ENCODE peak calls at places on chromosomes 6 and 20, in four cellular contexts. One of them, this sample, is unnamed.

GRCh38 chr6:21201181-21201580 is 392.4 kb upstream of the SOX4 start:
- DNase-seq in astrocyte: no peak
- DNase-seq in cardiac muscle cell: no peak
- DNase-seq in ovary: no peak
- DNase-seq in this sample: no peak

GRCh38 chr6:154457881-154458284 is 52.6 kb downstream of the CNKSR3 start:
- DNase-seq in astrocyte: no peak
- DNase-seq in ovary: no peak
- DNase-seq in cardiac muscle cell: no peak
- DNase-seq in this sample: no peak

GRCh38 chr6:104505838-104506237 is 353.9 kb downstream of the HACE1 start:
- DNase-seq in astrocyte: no peak
- DNase-seq in cardiac muscle cell: no peak
- DNase-seq in ovary: no peak
- DNase-seq in this sample: no peak

GRCh38 chr6:76490456-76490855 is 418.0 kb upstream of the IMPG1 start:
- DNase-seq in ovary: no peak
- DNase-seq in cardiac muscle cell: peak
- DNase-seq in astrocyte: no peak
- DNase-seq in this sample: no peak

GRCh38 chr6:75852721-75853120 is 103.7 kb downstream of the MYO6 start:
- DNase-seq in cardiac muscle cell: peak
- DNase-seq in astrocyte: peak
- DNase-seq in ovary: no peak
- DNase-seq in this sample: peak

GRCh38 chr6:30061766-30062458 is 847 bp downstream of the POLR1H start:
- DNase-seq in astrocyte: peak
- DNase-seq in cardiac muscle cell: peak
- DNase-seq in ovary: peak
- DNase-seq in this sample: no peak

GRCh38 chr6:17758113-17758512 is 51.4 kb upstream of the NUP153 start:
- DNase-seq in cardiac muscle cell: no peak
- DNase-seq in ovary: no peak
- DNase-seq in astrocyte: no peak
- DNase-seq in this sample: no peak

GRCh38 chr6:36118550-36119107 is 11.7 kb upstream of the MAPK13 start:
- DNase-seq in ovary: no peak
- DNase-seq in cardiac muscle cell: no peak
- DNase-seq in astrocyte: no peak
- DNase-seq in this sample: no peak

GRCh38 chr6:77879527-77879926 is 226.7 kb downstream of the MEI4 start:
- DNase-seq in cardiac muscle cell: no peak
- DNase-seq in astrocyte: no peak
- DNase-seq in ovary: no peak
- DNase-seq in this sample: no peak

GRCh38 chr20:17969276-17969883 is 562 bp downstream of the MGME1 start:
- DNase-seq in ovary: no peak
- DNase-seq in cardiac muscle cell: peak
- DNase-seq in astrocyte: no peak
- DNase-seq in this sample: no peak

GRCh38 chr6:63527658-63528514 is 44.4 kb upstream of the LOC128125822 start:
- DNase-seq in astrocyte: peak
- DNase-seq in cardiac muscle cell: peak
- DNase-seq in ovary: no peak
- DNase-seq in this sample: peak

GRCh38 chr6:33851959-33852358 is 48.2 kb upstream of the MLN start:
- DNase-seq in astrocyte: no peak
- DNase-seq in ovary: no peak
- DNase-seq in cardiac muscle cell: peak
- DNase-seq in this sample: no peak

GRCh38 chr20:63522091-63522868 is 1.7 kb downstream of the PPDPF start:
- DNase-seq in cardiac muscle cell: no peak
- DNase-seq in astrocyte: no peak
- DNase-seq in ovary: peak
- DNase-seq in this sample: no peak
- H3K4me3 ChIP-seq in cardiac muscle cell: no peak
- H3K4me3 ChIP-seq in astrocyte: peak
- H3K4me3 ChIP-seq in ovary: no peak
- H3K4me3 ChIP-seq in this sample: peak

GRCh38 chr6:31829633-31830492 is 2.3 kb downstream of the HSPA1B start:
- DNase-seq in ovary: peak
- DNase-seq in astrocyte: no peak
- DNase-seq in cardiac muscle cell: peak
- DNase-seq in this sample: no peak

GRCh38 chr6:31834704-31835375 is 7.3 kb downstream of the HSPA1B start:
- DNase-seq in ovary: peak
- DNase-seq in cardiac muscle cell: no peak
- DNase-seq in astrocyte: no peak
- DNase-seq in this sample: peak

GRCh38 chr6:31827286-31828079 is at the start of gene HSPA1B:
- DNase-seq in astrocyte: peak
- DNase-seq in ovary: peak
- DNase-seq in cardiac muscle cell: peak
- DNase-seq in this sample: peak

GRCh38 chr6:31834367-31834703 is 6.8 kb downstream of the HSPA1B start:
- DNase-seq in cardiac muscle cell: peak
- DNase-seq in ovary: peak
- DNase-seq in astrocyte: peak
- DNase-seq in this sample: peak

GRCh38 chr6:31831350-31832215 is 4.0 kb downstream of the HSPA1B start:
- DNase-seq in ovary: no peak
- DNase-seq in astrocyte: no peak
- DNase-seq in cardiac muscle cell: no peak
- DNase-seq in this sample: no peak
- H3K4me3 ChIP-seq in ovary: no peak
- H3K4me3 ChIP-seq in astrocyte: no peak
- H3K4me3 ChIP-seq in cardiac muscle cell: no peak
- H3K4me3 ChIP-seq in this sample: no peak

GRCh38 chr6:138107078-138107751 is at the start of gene PERP:
- DNase-seq in cardiac muscle cell: peak
- DNase-seq in astrocyte: peak
- DNase-seq in ovary: peak
- DNase-seq in this sample: peak
- H3K4me3 ChIP-seq in cardiac muscle cell: peak
- H3K4me3 ChIP-seq in astrocyte: peak
- H3K4me3 ChIP-seq in ovary: peak
- H3K4me3 ChIP-seq in this sample: peak

GRCh38 chr6:26269406-26270120 is 95.4 kb upstream of the BTN3A2 start:
- DNase-seq in ovary: no peak
- DNase-seq in astrocyte: no peak
- DNase-seq in cardiac muscle cell: no peak
- DNase-seq in this sample: no peak
- H3K4me3 ChIP-seq in ovary: no peak
- H3K4me3 ChIP-seq in astrocyte: peak
- H3K4me3 ChIP-seq in cardiac muscle cell: peak
- H3K4me3 ChIP-seq in this sample: peak

This sample was measured in brain microvascular endothelial cell.